ENCODE peak calls at places on chromosomes 7 and 10, in eight cellular contexts. C is activated T-cell treated with anti-CD3 and anti-CD28 coated beads, Interleukin-2, amount 50 U/mL, for 48 hours; V is upper lobe of right lung; K is neural crest cell; I is C1 segment of cervical spinal cord; X is nucleus accumbens; P is CD8-positive, alpha-beta memory T cell; T is T-helper 2 cell. Q is an unnamed sample.

GRCh38 chr10:33252324-33252723 is 82.1 kb downstream of the NRP1 start:
- DNase-seq in T (no peak), K (no peak), C (peak; percentile 45), I (no peak), P (no peak), V (no peak), X (no peak), Q (no peak)

GRCh38 chr7:110204527-110204926 is 886.4 kb upstream of the LRRN3 start:
- DNase-seq in I (no peak), X (no peak), K (no peak), C (no peak), P (no peak), V (no peak), T (no peak), Q (no peak)

GRCh38 chr7:22944506-22944905 is 69.4 kb downstream of the HYCC1 start:
- DNase-seq in P (no peak), X (no peak), V (no peak), K (no peak), I (no peak), C (no peak), T (no peak), Q (no peak)

GRCh38 chr10:71314028-71314693 is 4.9 kb upstream of the SLC29A3 start:
- DNase-seq in I (peak; percentile 46), X (no peak), T (peak; percentile 10), V (no peak), P (peak; percentile 69), C (peak; percentile 57), K (peak; percentile 54), Q (peak; percentile 88)

GRCh38 chr7:20327047-20327446 is 3.7 kb upstream of the ITGB8 start:
- DNase-seq in T (no peak), P (no peak), K (no peak), V (no peak), I (no peak), X (no peak), C (no peak), Q (no peak)

GRCh38 chr7:106223156-106223555 is 61.6 kb downstream of the NAMPT start:
- DNase-seq in X (no peak), V (no peak), P (no peak), T (no peak), I (no peak), K (no peak), C (no peak), Q (no peak)

GRCh38 chr10:62047960-62048383 is 146.5 kb downstream of the ARID5B start:
- DNase-seq in C (peak; percentile 66), T (no peak), I (no peak), P (peak; percentile 53), X (no peak), V (no peak), K (no peak), Q (no peak)

GRCh38 chr10:26780793-26781601 is 79.8 kb downstream of the ABI1 start:
- DNase-seq in K (no peak), I (no peak), X (no peak), P (no peak), C (peak; percentile 53), V (no peak), T (no peak), Q (no peak)

GRCh38 chr7:129067943-129068548 is 13.1 kb upstream of the TNPO3 start:
- DNase-seq in X (no peak), T (no peak), C (no peak), V (no peak), I (no peak), K (no peak), P (no peak), Q (no peak)

Q was measured in posterior vena cava.